ENCODE peak calls at places on chromosomes 1 and 21, in eight cellular contexts. P is heart left ventricle; Z is heart right ventricle; V is posterior vena cava; J is CD4-positive, CD25-positive, alpha-beta regulatory T cell; K is tibial nerve; F is stimulated activated CD8-positive, alpha-beta memory T cell treated with anti-CD3 and anti-CD28 coated beads, Interleukin-15, amount 100 ng/mL, for 4 hours; T is anterior cingulate cortex. O is an unnamed sample.

GRCh38 chr21:15725949-15726348 is 3.8 kb upstream of the USP25 start:
- DNase-seq in P (no peak), Z (no peak), V (no peak), J (no peak), K (no peak), F (no peak), T (no peak), O (no peak)

GRCh38 chr1:203351037-203351625 is at the start of gene FMOD:
- DNase-seq in P (no peak), Z (peak), V (peak), J (no peak), K (peak), F (no peak), T (no peak), O (peak)

GRCh38 chr1:73674945-73675561 is 522.9 kb downstream of the LRRIQ3 start:
- DNase-seq in P (no peak), Z (no peak), V (no peak), J (no peak), K (no peak), F (no peak), T (no peak), O (no peak)

GRCh38 chr1:213417846-213418245 is 366.8 kb downstream of the RPS6KC1 start:
- DNase-seq in P (no peak), Z (no peak), V (no peak), J (no peak), K (no peak), F (no peak), T (no peak), O (no peak)

GRCh38 chr1:27604579-27605299 is 795 bp upstream of the AHDC1 start:
- DNase-seq in P (peak), Z (no peak), V (no peak), J (no peak), K (no peak), F (no peak), T (no peak), O (no peak)

GRCh38 chr1:91707890-91708218 is 178.1 kb downstream of the TGFBR3 start:
- DNase-seq in P (no peak), Z (peak), V (no peak), J (no peak), K (no peak), F (no peak), T (no peak), O (no peak)

GRCh38 chr1:155128755-155129473 is 1.2 kb downstream of the EFNA1 start:
- DNase-seq in P (no peak), Z (peak), V (no peak), J (no peak), K (no peak), F (no peak), T (no peak), O (no peak)

GRCh38 chr1:222914861-222915632 is 100.2 kb downstream of the DISP1 start:
- DNase-seq in P (no peak), Z (no peak), V (no peak), J (no peak), K (no peak), F (no peak), T (no peak), O (no peak)

GRCh38 chr1:206679738-206680211 is 4.9 kb upstream of the MAPKAPK2 start:
- DNase-seq in P (no peak), Z (no peak), V (no peak), J (peak), K (no peak), F (no peak), T (no peak), O (peak)